ENCODE peak calls at places on chromosomes 4 and X, in ten cellular contexts. X is A549; A is foreskin keratinocyte; K is mucosa of descending colon; B is CD8-positive, alpha-beta memory T cell; C is left ventricle myocardium inferior; W is heart right ventricle; Z is vagina; I is tibial artery; T is thoracic aorta. L is an unnamed sample.

GRCh38 chrX:119272882-119273806 is 37.1 kb downstream of the PGRMC1 start:
- DNase-seq in X (no peak), A (peak; percentile 22), K (peak; percentile 75), B (peak; percentile 34), C (peak; percentile 21), W (peak; percentile 56), Z (no peak), I (no peak), T (no peak), L (peak; percentile 9)

GRCh38 chrX:17519349-17519748 is 144.3 kb downstream of the NHS start:
- DNase-seq in X (no peak), A (no peak), K (no peak), B (no peak), C (peak; percentile 62), W (peak; percentile 45), Z (no peak), I (peak; percentile 80), T (peak; percentile 12), L (peak; percentile 22)

GRCh38 chr4:151689211-151689991 is 71.4 kb downstream of the GATB start:
- DNase-seq in X (no peak), A (no peak), K (no peak), B (no peak), C (no peak), W (no peak), Z (no peak), I (no peak), T (no peak), L (no peak)

GRCh38 chr4:53113433-53114215 is 251.5 kb downstream of the RASL11B start:
- DNase-seq in X (no peak), A (no peak), K (no peak), B (no peak), C (no peak), W (no peak), Z (no peak), I (no peak), T (no peak), L (no peak)

GRCh38 chr4:95510145-95510544 is 38.6 kb downstream of the UNC5C start:
- DNase-seq in X (peak; percentile 17), A (no peak), K (no peak), B (no peak), C (no peak), W (no peak), Z (no peak), I (no peak), T (no peak), L (no peak)

GRCh38 chr4:60683357-60683756 is 516.8 kb upstream of the ADGRL3 start:
- DNase-seq in X (no peak), A (peak; percentile 49), K (no peak), B (no peak), C (no peak), W (no peak), Z (no peak), I (no peak), T (no peak), L (no peak)

GRCh38 chrX:30812326-30812725 is 76.7 kb downstream of the TAB3 start:
- DNase-seq in X (no peak), A (no peak), K (no peak), B (no peak), C (no peak), W (no peak), Z (no peak), I (no peak), T (no peak), L (no peak)

GRCh38 chr4:47840291-47840690 is 2.4 kb upstream of the CORIN start:
- DNase-seq in X (no peak), A (no peak), K (no peak), B (no peak), C (no peak), W (no peak), Z (no peak), I (no peak), T (no peak), L (no peak)

GRCh38 chrX:46178763-46179162 is 366.5 kb downstream of the ZNF674 start:
- DNase-seq in X (no peak), A (no peak), K (no peak), B (no peak), C (no peak), W (no peak), Z (no peak), I (no peak), T (no peak), L (no peak)

GRCh38 chrX:65587616-65588526 is 53.3 kb upstream of the LAS1L start:
- DNase-seq in X (peak; percentile 8), A (no peak), K (peak; percentile 88), B (no peak), C (peak; percentile 80), W (peak; percentile 78), Z (no peak), I (peak; percentile 89), T (peak; percentile 36), L (peak; percentile 22)

GRCh38 chrX:14922437-14922836 is 49.2 kb downstream of the MOSPD2 start:
- DNase-seq in X (no peak), A (no peak), K (no peak), B (no peak), C (no peak), W (no peak), Z (no peak), I (no peak), T (no peak), L (no peak)

GRCh38 chr4:8291036-8291682 is 21.6 kb downstream of the HTRA3 start:
- DNase-seq in X (no peak), A (no peak), K (peak; percentile 6), B (no peak), C (peak; percentile 11), W (no peak), Z (no peak), I (peak; percentile 59), T (no peak), L (no peak)

GRCh38 chr4:5746829-5747745 is 36.1 kb downstream of the EVC start:
- DNase-seq in X (no peak), A (no peak), K (no peak), B (no peak), C (no peak), W (no peak), Z (no peak), I (peak; percentile 62), T (no peak), L (no peak)

GRCh38 chr4:7967501-7968261 is 28.0 kb upstream of the AFAP1 start:
- DNase-seq in X (no peak), A (no peak), K (peak; percentile 70), B (no peak), C (peak; percentile 40), W (no peak), Z (no peak), I (no peak), T (no peak), L (no peak)

GRCh38 chr4:95018845-95019244 is 261.1 kb downstream of the BMPR1B start:
- DNase-seq in X (no peak), A (no peak), K (no peak), B (no peak), C (no peak), W (no peak), Z (no peak), I (no peak), T (no peak), L (no peak)

GRCh38 chr4:6885953-6886557 is 23.6 kb upstream of the TBC1D14 start:
- DNase-seq in X (peak; percentile 31), A (no peak), K (no peak), B (no peak), C (peak; percentile 64), W (peak; percentile 53), Z (no peak), I (peak; percentile 81), T (no peak), L (peak; percentile 81)

GRCh38 chr4:5973486-5974220 is 44.6 kb downstream of the C4orf50 start:
- DNase-seq in X (no peak), A (no peak), K (no peak), B (no peak), C (no peak), W (no peak), Z (no peak), I (peak; percentile 57), T (no peak), L (no peak)

GRCh38 chr4:100582146-100582545 is 64.3 kb upstream of the EMCN start:
- DNase-seq in X (no peak), A (no peak), K (no peak), B (no peak), C (no peak), W (no peak), Z (no peak), I (no peak), T (no peak), L (peak; percentile 62)

GRCh38 chrX:115642895-115643530 is 82.0 kb downstream of the PLS3 start:
- DNase-seq in X (peak; percentile 65), A (no peak), K (no peak), B (peak; percentile 29), C (no peak), W (no peak), Z (no peak), I (no peak), T (no peak), L (no peak)

GRCh38 chrX:14015294-14015693 is 14.4 kb downstream of the GEMIN8 start:
- DNase-seq in X (no peak), A (no peak), K (no peak), B (no peak), C (no peak), W (no peak), Z (no peak), I (no peak), T (no peak), L (no peak)

GRCh38 chr4:22179124-22179874 is 230.7 kb upstream of the KCNIP4 start:
- DNase-seq in X (no peak), A (peak; percentile 64), K (no peak), B (no peak), C (no peak), W (no peak), Z (no peak), I (no peak), T (no peak), L (no peak)

GRCh38 chrX:105098201-105098600 is 122.3 kb downstream of the TEX13A start:
- DNase-seq in X (no peak), A (no peak), K (no peak), B (no peak), C (no peak), W (no peak), Z (no peak), I (no peak), T (no peak), L (no peak)
- H3K4me1 ChIP-seq in X (no peaks in the 10 kb centered on the region), A (no peaks in the 10 kb centered on the region), K (no peaks in the 10 kb centered on the region), B (no peaks in the 10 kb centered on the region), C (no peaks in the 10 kb centered on the region), W (no peaks in the 10 kb centered on the region), Z (no peaks in the 10 kb centered on the region), I (no peaks in the 10 kb centered on the region), T (no peaks in the 10 kb centered on the region), L (no peaks in the 10 kb centered on the region)

GRCh38 chr4:144280688-144281087 is 140.2 kb upstream of the GYPA start:
- DNase-seq in X (no peak), A (no peak), K (no peak), B (no peak), C (no peak), W (no peak), Z (no peak), I (no peak), T (no peak), L (no peak)
- H3K4me1 ChIP-seq in X (no peaks in the 10 kb centered on the region), A (no peaks in the 10 kb centered on the region), K (no peaks in the 10 kb centered on the region), B (no peaks in the 10 kb centered on the region), C (no peaks in the 10 kb centered on the region), W (no peaks in the 10 kb centered on the region), Z (no peaks in the 10 kb centered on the region), I (no peaks in the 10 kb centered on the region), T (no peaks in the 10 kb centered on the region), L (no peaks in the 10 kb centered on the region)

GRCh38 chr4:87037921-87038320 is 103.1 kb downstream of the AFF1 start:
- DNase-seq in X (no peak), A (no peak), K (no peak), B (no peak), C (no peak), W (no peak), Z (no peak), I (no peak), T (no peak), L (no peak)
- H3K4me1 ChIP-seq in X (peaks cover 59% of the 10 kb centered on the region), A (peaks cover 31% of the 10 kb centered on the region), K (peaks cover 32% of the 10 kb centered on the region), B (peaks cover 45% of the 10 kb centered on the region), C (peaks cover 100% of the 10 kb centered on the region), W (peaks cover 88% of the 10 kb centered on the region), Z (peaks cover 93% of the 10 kb centered on the region), I (peaks cover 96% of the 10 kb centered on the region), T (peaks cover 93% of the 10 kb centered on the region), L (peaks cover 100% of the 10 kb centered on the region)

GRCh38 chrX:150507251-150507856 is 61.1 kb upstream of the MTM1 start:
- DNase-seq in X (no peak), A (no peak), K (peak; percentile 40), B (no peak), C (peak; percentile 25), W (peak; percentile 24), Z (no peak), I (peak; percentile 71), T (no peak), L (no peak)
- H3K4me1 ChIP-seq in X (no peaks in the 10 kb centered on the region), A (no peaks in the 10 kb centered on the region), K (no peaks in the 10 kb centered on the region), B (no peaks in the 10 kb centered on the region), C (peaks cover 56% of the 10 kb centered on the region), W (no peaks in the 10 kb centered on the region), Z (peaks cover 15% of the 10 kb centered on the region), I (peaks cover 50% of the 10 kb centered on the region), T (peaks cover 38% of the 10 kb centered on the region), L (peaks cover 11% of the 10 kb centered on the region)